ENCODE peak calls at places on chromosome 21, in nine cellular contexts. B, E, Z, H, R, P, X, D and G are unnamed samples.

GRCh38 chr21:46210378-46211136 is 18.0 kb downstream of the LSS start:
- DNase-seq in B (no peak), E (no peak), Z (peak), H (no peak), R (no peak), P (no peak), X (no peak), D (no peak), G (peak)

GRCh38 chr21:14737278-14737677 is 191.2 kb upstream of the SAMSN1 start:
- DNase-seq in B (no peak), E (no peak), Z (no peak), H (no peak), R (no peak), P (no peak), X (no peak), D (no peak), G (no peak)

GRCh38 chr21:39575778-39576177 is 37.0 kb upstream of the B3GALT5 start:
- DNase-seq in B (peak), E (no peak), Z (no peak), H (no peak), R (no peak), P (peak), X (no peak), D (no peak), G (no peak)

GRCh38 chr21:42439284-42440186 is 35.8 kb downstream of the UBASH3A start:
- DNase-seq in B (no peak), E (peak), Z (no peak), H (no peak), R (no peak), P (no peak), X (no peak), D (no peak), G (no peak)

GRCh38 chr21:44018813-44019567 is 6.9 kb downstream of the TRAPPC10 start:
- DNase-seq in B (no peak), E (no peak), Z (no peak), H (no peak), R (no peak), P (no peak), X (no peak), D (no peak), G (no peak)

GRCh38 chr21:34514576-34515135 is 2.6 kb upstream of the KCNE1 start:
- DNase-seq in B (no peak), E (no peak), Z (no peak), H (no peak), R (no peak), P (no peak), X (no peak), D (no peak), G (no peak)

GRCh38 chr21:29351691-29352090 is 53.0 kb downstream of the BACH1 start:
- DNase-seq in B (no peak), E (no peak), Z (no peak), H (peak), R (no peak), P (peak), X (no peak), D (no peak), G (no peak)

GRCh38 chr21:36698160-36699025 is 522 bp upstream of the SIM2 start:
- DNase-seq in B (peak), E (no peak), Z (no peak), H (no peak), R (no peak), P (no peak), X (no peak), D (peak), G (no peak)